ENCODE peak calls at places on chromosomes 1 and 21, in five cellular contexts. C, L, F, P and S are unnamed samples.

GRCh38 chr1:37477198-37477931 is 3.0 kb downstream of the ZC3H12A start:
- DNase-seq in C (peak; percentile 89), L (no peak), F (peak; percentile 80), P (peak; percentile 28), S (no peak)

GRCh38 chr21:10521091-10521598 is at the start of gene TPTE:
- DNase-seq in C (no peak), L (no peak), F (no peak), P (no peak), S (no peak)

GRCh38 chr1:10704383-10704882 is 92.0 kb downstream of the CASZ1 start:
- DNase-seq in C (no peak), L (no peak), F (peak; percentile 63), P (no peak), S (no peak)

GRCh38 chr21:33608559-33608958 is 20.1 kb upstream of the DONSON start:
- DNase-seq in C (no peak), L (no peak), F (no peak), P (no peak), S (no peak)

GRCh38 chr1:197917813-197918646 is 858 bp downstream of the LHX9 start:
- DNase-seq in C (no peak), L (peak; percentile 64), F (peak; percentile 44), P (no peak), S (no peak)

GRCh38 chr1:222750651-222751050 is 13.6 kb downstream of the FAM177B start:
- DNase-seq in C (no peak), L (no peak), F (no peak), P (no peak), S (no peak)

GRCh38 chr1:179808503-179808902 is 65.4 kb downstream of the FAM163A start:
- DNase-seq in C (no peak), L (no peak), F (no peak), P (no peak), S (no peak)

GRCh38 chr1:39737546-39738169 is 1.0 kb upstream of the PPIE start:
- DNase-seq in C (no peak), L (no peak), F (no peak), P (no peak), S (no peak)

GRCh38 chr1:32538887-32539583 is at the start of gene ZBTB8A:
- DNase-seq in C (no peak), L (peak; percentile 74), F (peak; percentile 68), P (no peak), S (peak; percentile 19)

GRCh38 chr1:111281411-111281810 is 9.2 kb upstream of the CHIA start:
- DNase-seq in C (no peak), L (no peak), F (no peak), P (no peak), S (no peak)

GRCh38 chr1:28126212-28126611 is 37.8 kb upstream of the EYA3 start:
- DNase-seq in C (no peak), L (no peak), F (no peak), P (no peak), S (no peak)

GRCh38 chr1:56527548-56528302 is 51.6 kb downstream of the PLPP3 start:
- DNase-seq in C (no peak), L (no peak), F (peak; percentile 43), P (no peak), S (no peak)

GRCh38 chr1:29362764-29363163 is 126.4 kb downstream of the PTPRU start:
- DNase-seq in C (no peak), L (no peak), F (no peak), P (no peak), S (no peak)

GRCh38 chr1:234495231-234495990 is 16.4 kb upstream of the TARBP1 start:
- DNase-seq in C (no peak), L (no peak), F (no peak), P (no peak), S (no peak)

GRCh38 chr1:158248771-158249170 is 5.5 kb upstream of the CD1A start:
- DNase-seq in C (no peak), L (no peak), F (no peak), P (no peak), S (no peak)

GRCh38 chr1:166089804-166090203 is 77.0 kb downstream of the FAM78B start:
- DNase-seq in C (no peak), L (no peak), F (no peak), P (no peak), S (no peak)

GRCh38 chr1:11320153-11320936 is 47.3 kb downstream of the UBIAD1 start:
- DNase-seq in C (no peak), L (no peak), F (peak; percentile 34), P (peak; percentile 63), S (no peak)

GRCh38 chr1:192702212-192702993 is 66.5 kb downstream of the RGS13 start:
- DNase-seq in C (no peak), L (no peak), F (no peak), P (no peak), S (no peak)

GRCh38 chr21:38646213-38646837 is 148.0 kb upstream of the ERG start:
- DNase-seq in C (no peak), L (no peak), F (no peak), P (no peak), S (no peak)

DNA sequence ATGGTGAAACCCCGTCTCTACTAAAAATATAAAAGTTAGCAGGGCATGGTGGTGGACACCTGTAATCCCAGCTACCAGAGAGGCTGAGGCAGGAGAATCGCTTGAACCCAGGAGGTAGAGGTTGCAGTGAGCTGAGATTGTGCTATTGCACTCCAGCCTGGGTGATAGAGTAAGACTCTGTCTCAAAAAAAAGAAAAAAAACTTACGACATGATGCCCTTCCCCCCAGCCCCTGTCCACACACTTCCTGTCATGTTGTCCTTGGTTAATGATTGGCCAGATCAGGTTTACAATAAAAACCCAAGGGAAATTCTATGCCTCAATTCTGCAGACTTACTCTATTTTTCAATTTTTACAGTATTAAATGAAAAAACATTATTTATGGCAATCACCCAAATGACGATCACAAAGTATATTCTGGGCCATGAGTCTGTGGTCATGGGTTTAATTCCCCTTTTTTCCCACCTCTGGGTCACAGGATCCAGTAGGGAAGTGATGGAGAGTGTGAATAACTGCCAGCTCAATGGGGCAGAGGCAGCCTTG is 90.3 kb downstream of the BCAR3 start:
- DNase-seq in C (no peak), L (no peak), F (peak; percentile 57), P (no peak), S (no peak)
- H3K36me3 ChIP-seq in C (no peaks in the 10 kb centered on the region), L (peaks cover 37% of the 10 kb centered on the region), F (no peaks in the 10 kb centered on the region), P (no peaks in the 10 kb centered on the region), S (peaks cover 56% of the 10 kb centered on the region)

GRCh38 chr1:184971522-184972265 is 2.6 kb downstream of the NIBAN1 start:
- DNase-seq in C (no peak), L (no peak), F (no peak), P (no peak), S (no peak)
- H3K27ac ChIP-seq in C (peak overlapping the region; percentile 92), L (peak overlapping the region; percentile 95), F (peak overlapping the region; percentile 94), P (no peak overlapping the region), S (peak overlapping the region; percentile 69)

GRCh38 chr1:236760480-236760879 is 34.6 kb upstream of the MTR start:
- DNase-seq in C (no peak), L (no peak), F (no peak), P (no peak), S (no peak)
- H3K36me3 ChIP-seq in C (no peaks in the 10 kb centered on the region), L (peaks cover 12% of the 10 kb centered on the region), F (no peaks in the 10 kb centered on the region), P (no peaks in the 10 kb centered on the region), S (peaks cover 82% of the 10 kb centered on the region)

GRCh38 chr21:46425061-46425460 is 33.6 kb upstream of the DIP2A start:
- DNase-seq in C (no peak), L (no peak), F (no peak), P (no peak), S (no peak)

GRCh38 chr21:46424621-46425020 is 34.1 kb upstream of the DIP2A start:
- DNase-seq in C (no peak), L (no peak), F (no peak), P (no peak), S (no peak)

GRCh38 chr21:46423546-46424061 is 35.1 kb upstream of the DIP2A start:
- DNase-seq in C (no peak), L (no peak), F (no peak), P (no peak), S (no peak)

GRCh38 chr21:46422636-46423241 is 36.0 kb upstream of the DIP2A start:
- DNase-seq in C (no peak), L (no peak), F (no peak), P (no peak), S (no peak)

DNA sequence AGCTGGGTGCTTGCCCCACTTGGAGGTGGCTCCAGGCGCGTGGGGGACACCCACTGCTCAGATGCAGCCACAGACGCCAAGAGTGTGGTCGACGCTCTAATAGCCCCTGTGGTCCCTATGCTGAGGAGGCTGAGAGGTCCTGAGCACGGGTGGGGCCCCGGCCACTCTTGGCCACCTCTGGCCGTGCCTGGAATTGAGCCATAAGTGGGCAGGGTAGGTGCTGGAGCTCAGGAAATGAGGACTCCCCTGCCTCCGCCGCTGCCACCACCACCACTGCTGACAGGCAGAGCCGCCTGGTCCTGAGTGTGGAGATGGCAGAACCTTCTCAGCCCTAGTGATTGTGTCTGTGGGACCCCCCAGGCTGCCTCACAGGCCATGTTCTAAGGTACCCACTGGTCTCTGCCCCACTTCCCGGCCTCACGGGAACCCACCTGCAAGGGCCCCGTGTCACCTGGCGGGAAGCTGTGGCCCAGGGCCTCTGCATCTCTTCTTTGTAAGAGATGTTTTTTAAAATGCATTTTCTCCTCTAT is 34.6 kb upstream of the DIP2A start:
- DNase-seq in C (no peak), L (no peak), F (no peak), P (no peak), S (no peak)
- H3K27ac ChIP-seq in C (peak overlapping the region; percentile 44), L (no peak overlapping the region), F (no peak overlapping the region), P (no peak overlapping the region), S (no peak overlapping the region)

DNA sequence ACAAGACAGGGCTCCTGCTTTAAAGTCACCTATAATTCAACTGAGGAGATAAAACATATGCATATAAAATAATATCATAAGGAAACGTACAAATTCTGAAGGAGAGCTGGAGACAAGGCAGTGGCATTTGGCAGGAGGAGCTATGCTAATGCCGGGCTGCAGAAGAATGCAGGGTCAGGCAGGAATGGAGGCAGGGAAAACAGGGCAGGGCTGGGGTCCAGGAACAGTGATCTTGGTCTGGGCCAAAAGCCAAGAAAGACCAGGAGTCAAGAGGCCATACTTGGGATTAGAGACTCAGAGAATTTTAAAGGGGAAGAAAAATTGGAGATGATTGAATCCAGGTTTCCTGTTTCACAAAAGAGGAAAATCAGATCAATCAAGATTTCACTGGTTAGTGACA is 20.0 kb upstream of the BRDT start:
- DNase-seq in C (no peak), L (no peak), F (no peak), P (no peak), S (peak; percentile 23)
- H3K36me3 ChIP-seq in C (no peaks in the 10 kb centered on the region), L (no peaks in the 10 kb centered on the region), F (no peaks in the 10 kb centered on the region), P (no peaks in the 10 kb centered on the region), S (no peaks in the 10 kb centered on the region)

GRCh38 chr1:8223531-8223930 is 94.4 kb upstream of the SLC45A1 start:
- DNase-seq in C (no peak), L (no peak), F (no peak), P (no peak), S (no peak)
- H3K27ac ChIP-seq in C (no peak overlapping the region), L (no peak overlapping the region), F (no peak overlapping the region), P (no peak overlapping the region), S (no peak overlapping the region)

DNA sequence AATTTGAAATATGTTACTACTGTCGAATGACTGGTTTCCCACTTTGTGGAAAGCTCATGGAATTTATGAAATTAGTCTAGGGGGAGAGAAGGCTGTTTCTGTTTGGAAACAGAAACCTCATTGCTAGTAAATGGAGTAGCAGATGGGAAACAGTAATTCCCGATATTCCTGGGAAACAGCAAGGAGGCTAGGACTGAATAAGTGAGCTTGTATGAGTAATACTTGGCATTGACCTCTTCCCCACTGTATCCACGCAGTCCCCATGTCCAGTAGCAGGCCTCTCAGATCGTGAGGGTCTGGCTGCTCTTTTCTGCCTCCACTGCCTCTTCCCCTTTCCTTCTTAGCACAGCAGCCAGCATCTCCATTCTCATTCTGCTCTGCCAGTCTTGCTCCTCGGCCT is 75.5 kb downstream of the PRDM2 start:
- DNase-seq in C (no peak), L (no peak), F (no peak), P (no peak), S (no peak)
- H3K36me3 ChIP-seq in C (peaks cover 59% of the 10 kb centered on the region), L (peaks cover 64% of the 10 kb centered on the region), F (no peaks in the 10 kb centered on the region), P (peaks cover 70% of the 10 kb centered on the region), S (no peaks in the 10 kb centered on the region)